ENCODE peak calls at places on chromosome 17, in four cellular contexts. R is mammary epithelial cell, T is adipocyte, Z is IMR-90. F is an unnamed sample.

GRCh38 chr17:73226556-73227172 is 33.8 kb downstream of the COG1 start:
- DNase-seq in Z (peak; percentile 45), R (no peak), T (peak; percentile 48), F (no peak)

GRCh38 chr17:35566955-35567354 is 6.3 kb upstream of the SLFN14 start:
- DNase-seq in R (no peak), Z (no peak), T (no peak), F (no peak)

GRCh38 chr17:57589151-57590034 is 155.7 kb downstream of the CCDC182 start:
- DNase-seq in Z (no peak), T (peak; percentile 50), R (peak; percentile 20), F (no peak)

GRCh38 chr17:82204831-82205719 is 7.6 kb downstream of the CCDC57 start:
- DNase-seq in T (peak; percentile 72), R (peak; percentile 82), Z (peak; percentile 85), F (peak; percentile 95)

GRCh38 chr17:7523033-7523432 is 25.8 kb upstream of the TNFSF12 start:
- DNase-seq in Z (no peak), R (no peak), T (peak; percentile 14), F (peak; percentile 30)

GRCh38 chr17:7191571-7192270 is 12.6 kb upstream of the ASGR1 start:
- DNase-seq in T (peak; percentile 46), Z (peak; percentile 31), R (no peak), F (peak; percentile 62)

GRCh38 chr17:34556384-34556783 is 23.0 kb upstream of the TMEM132E start:
- DNase-seq in T (no peak), R (no peak), Z (peak; percentile 16), F (peak; percentile 20)

GRCh38 chr17:41654908-41655607 is 30.7 kb upstream of the KRT17 start:
- DNase-seq in Z (no peak), T (no peak), R (no peak), F (no peak)

GRCh38 chr17:41354538-41354937 is 3.9 kb upstream of the KRT33A start:
- DNase-seq in R (no peak), T (no peak), Z (no peak), F (no peak)

GRCh38 chr17:57612202-57613071 is 132.7 kb downstream of the CCDC182 start:
- DNase-seq in Z (no peak), R (no peak), T (no peak), F (no peak)

GRCh38 chr17:68391561-68392268 is 65.6 kb downstream of the WIPI1 start:
- DNase-seq in Z (no peak), T (no peak), R (no peak), F (peak; percentile 38)

GRCh38 chr17:74520790-74521480 is 10.3 kb downstream of the CD300LB start:
- DNase-seq in R (no peak), Z (no peak), T (no peak), F (peak; percentile 69)

GRCh38 chr17:79811036-79811887 is 14.4 kb upstream of the CBX8 start:
- DNase-seq in R (peak; percentile 43), T (no peak), Z (no peak), F (peak; percentile 49)

GRCh38 chr17:63989622-63990345 is 8.4 kb upstream of the PRR29 start:
- DNase-seq in Z (no peak), R (no peak), T (no peak), F (no peak)

GRCh38 chr17:39617446-39618251 is 9.1 kb upstream of the PPP1R1B start:
- DNase-seq in Z (peak; percentile 13), T (peak; percentile 73), R (peak; percentile 48), F (peak; percentile 83)

GRCh38 chr17:35432176-35433074 is at the start of gene SLFN12:
- DNase-seq in Z (peak; percentile 98), R (peak; percentile 50), T (peak; percentile 97), F (peak; percentile 94)

GRCh38 chr17:34665150-34665802 is 85.9 kb downstream of the TMEM132E start:
- DNase-seq in T (no peak), Z (no peak), R (no peak), F (no peak)

GRCh38 chr17:65079489-65079900 is 23.0 kb upstream of the GNA13 start:
- DNase-seq in R (no peak), Z (no peak), T (no peak), F (no peak)

GRCh38 chr17:35313875-35314409 is 59.5 kb downstream of the SLFN11 start:
- DNase-seq in T (no peak), Z (no peak), R (no peak), F (peak; percentile 0)

GRCh38 chr17:29039764-29040598 is 3.0 kb upstream of the PIPOX start:
- DNase-seq in T (peak; percentile 83), R (peak; percentile 72), Z (peak; percentile 80), F (peak; percentile 78)

GRCh38 chr17:17119533-17119932 is 77.3 kb downstream of the MPRIP start:
- DNase-seq in R (peak; percentile 64), Z (peak; percentile 86), T (peak; percentile 38), F (peak; percentile 74)

GRCh38 chr17:56832446-56832845 is 1.3 kb downstream of the C17orf67 start:
- DNase-seq in R (no peak), T (no peak), Z (no peak), F (peak; percentile 8)

GRCh38 chr17:76492989-76493501 is 8.2 kb downstream of the RHBDF2 start:
- DNase-seq in T (peak; percentile 80), R (peak; percentile 81), Z (peak; percentile 93), F (peak; percentile 76)

GRCh38 chr17:82837586-82838320 is 2.1 kb downstream of the ZNF750 start:
- DNase-seq in R (no peak), Z (no peak), T (no peak), F (no peak)

GRCh38 chr17:47735536-47736011 is 2.5 kb downstream of the TBX21 start:
- DNase-seq in R (no peak), Z (no peak), T (no peak), F (no peak)

GRCh38 chr17:44197980-44198720 is 1.5 kb downstream of the ATXN7L3 start:
- DNase-seq in Z (peak; percentile 41), T (peak; percentile 68), R (peak; percentile 63), F (peak; percentile 84)

GRCh38 chr17:63250830-63251229 is 195.3 kb downstream of the CYB561 start:
- DNase-seq in T (peak; percentile 78), Z (no peak), R (no peak), F (peak; percentile 62)

GRCh38 chr17:40311575-40311974 is 2.6 kb downstream of the RARA start:
- DNase-seq in Z (no peak), R (peak; percentile 51), T (peak; percentile 75), F (peak; percentile 70)

GRCh38 chr17:82552580-82552979 is 33.0 kb downstream of the FOXK2 start:
- DNase-seq in T (no peak), Z (no peak), R (no peak), F (no peak)

GRCh38 chr17:79866791-79867190 is 27.6 kb upstream of the CBX4 start:
- DNase-seq in R (no peak), Z (no peak), T (no peak), F (no peak)

GRCh38 chr17:37849617-37849972 is 74.6 kb upstream of the TBC1D3K start:
- DNase-seq in Z (no peak), R (no peak), T (no peak), F (no peak)

GRCh38 chr17:20009052-20009301 is 182 bp upstream of the SPECC1 start:
- DNase-seq in T (no peak), Z (no peak), R (no peak), F (peak; percentile 65)
- H3K9ac ChIP-seq in T (peak overlapping the region; percentile 74), Z (peak overlapping the region; percentile 31), R (peak overlapping the region; percentile 18), F (no peak overlapping the region)

GRCh38 chr17:81094744-81095607 is 60.0 kb downstream of the BAIAP2 start:
- DNase-seq in T (peak; percentile 98), Z (peak; percentile 100), R (peak; percentile 98), F (peak; percentile 100)

GRCh38 chr17:81094224-81094743 is 59.3 kb downstream of the BAIAP2 start:
- DNase-seq in R (no peak), Z (no peak), T (no peak), F (no peak)

GRCh38 chr17:81092518-81093095 is 57.7 kb downstream of the BAIAP2 start:
- DNase-seq in Z (no peak), R (no peak), T (no peak), F (no peak)

GRCh38 chr17:81091774-81092517 is 57.0 kb downstream of the BAIAP2 start:
- DNase-seq in Z (no peak), T (no peak), R (no peak), F (no peak)

GRCh38 chr17:81093576-81094223 is 58.7 kb downstream of the BAIAP2 start:
- DNase-seq in R (no peak), T (no peak), Z (no peak), F (no peak)
- H3K9ac ChIP-seq in R (no peak overlapping the region), T (no peak overlapping the region), Z (no peak overlapping the region), F (peak overlapping the region; percentile 78)

GRCh38 chr17:31248986-31249385 is 48.1 kb downstream of the OMG start:
- DNase-seq in Z (peak; percentile 78), T (peak; percentile 75), R (peak; percentile 66), F (peak; percentile 83)

GRCh38 chr17:31249742-31250141 is 47.3 kb downstream of the OMG start:
- DNase-seq in R (no peak), T (no peak), Z (no peak), F (no peak)

GRCh38 chr17:31251618-31252328 is 45.3 kb downstream of the OMG start:
- DNase-seq in T (peak; percentile 36), Z (no peak), R (no peak), F (no peak)

GRCh38 chr17:31251075-31251474 is 46.0 kb downstream of the OMG start:
- DNase-seq in T (peak; percentile 30), R (no peak), Z (no peak), F (peak; percentile 25)

GRCh38 chr17:31250229-31250628 is 46.8 kb downstream of the OMG start:
- DNase-seq in R (no peak), T (no peak), Z (no peak), F (no peak)
- H3K9ac ChIP-seq in R (no peak overlapping the region), T (peak overlapping the region; percentile 53), Z (no peak overlapping the region), F (no peak overlapping the region)

DNA sequence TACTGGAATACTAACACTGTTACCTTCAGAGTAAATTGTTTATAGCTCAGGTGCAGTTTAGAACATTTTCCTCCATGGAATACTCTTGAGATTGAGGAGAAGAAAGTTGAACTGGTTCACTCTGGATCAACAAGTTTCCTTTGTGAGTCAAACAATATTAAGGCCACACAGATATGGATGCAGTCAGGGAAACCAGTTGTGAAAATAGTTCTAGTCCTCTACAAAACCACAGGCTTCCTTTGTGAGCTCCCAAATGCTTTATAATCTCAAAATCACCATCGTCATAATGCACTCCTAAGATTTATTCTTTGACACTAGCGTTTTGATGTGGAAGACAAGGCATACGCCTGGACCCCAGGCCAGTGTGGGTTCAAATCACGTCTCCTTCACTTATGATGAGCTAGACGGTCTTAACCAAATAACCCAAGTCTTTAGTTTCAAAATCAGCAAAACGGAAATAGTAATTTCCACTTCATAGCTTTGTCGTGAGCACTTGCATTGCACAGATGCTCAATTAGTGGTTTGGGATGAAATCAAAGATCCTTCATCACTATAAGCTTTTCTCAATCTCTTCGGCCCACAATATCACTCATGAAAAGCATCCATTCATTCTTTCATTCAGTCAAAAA is 142.6 kb downstream of the STX8 start:
- DNase-seq in T (peak; percentile 19), Z (peak; percentile 33), R (peak; percentile 35), F (peak; percentile 53)
- H3K9ac ChIP-seq in T (peak overlapping the region; percentile 68), Z (no peak overlapping the region), R (no peak overlapping the region), F (peak overlapping the region; percentile 18)

GRCh38 chr17:2012499-2012898 is 12.6 kb downstream of the RTN4RL1 start:
- DNase-seq in Z (no peak), R (no peak), T (no peak), F (no peak)
- H3K9ac ChIP-seq in Z (no peak overlapping the region), R (no peak overlapping the region), T (peak overlapping the region; percentile 84), F (no peak overlapping the region)